ENCODE peak calls at places on chromosomes 1 and 21, in nine cellular contexts. One of them, this sample, is unnamed.

GRCh38 chr21:31110430-31110829 is 72.2 kb upstream of the KRTAP19-8 start:
- DNase-seq in H1: no peak
- DNase-seq in esophagus squamous epithelium: no peak
- DNase-seq in breast epithelium: no peak
- DNase-seq in SK-N-MC: no peak
- DNase-seq in CD8-positive, alpha-beta T cell: no peak
- DNase-seq in heart right ventricle: no peak
- DNase-seq in CD8-positive, alpha-beta memory T cell: no peak
- DNase-seq in A549: no peak
- DNase-seq in this sample: no peak

GRCh38 chr21:43986544-43987451 is 25.3 kb upstream of the TRAPPC10 start:
- DNase-seq in H1: no peak
- DNase-seq in esophagus squamous epithelium: no peak
- DNase-seq in breast epithelium: no peak
- DNase-seq in SK-N-MC: no peak
- DNase-seq in CD8-positive, alpha-beta T cell: no peak
- DNase-seq in heart right ventricle: no peak
- DNase-seq in CD8-positive, alpha-beta memory T cell: no peak
- DNase-seq in A549: no peak
- DNase-seq in this sample: no peak

GRCh38 chr1:2601721-2602303 is 15.2 kb downstream of the PRXL2B start:
- DNase-seq in H1: no peak
- DNase-seq in esophagus squamous epithelium: no peak
- DNase-seq in breast epithelium: no peak
- DNase-seq in SK-N-MC: no peak
- DNase-seq in CD8-positive, alpha-beta T cell: no peak
- DNase-seq in heart right ventricle: no peak
- DNase-seq in CD8-positive, alpha-beta memory T cell: no peak
- DNase-seq in A549: no peak
- DNase-seq in this sample: no peak

GRCh38 chr1:220012259-220012658 is 34.0 kb downstream of the EPRS1 start:
- DNase-seq in H1: no peak
- DNase-seq in esophagus squamous epithelium: no peak
- DNase-seq in breast epithelium: no peak
- DNase-seq in SK-N-MC: no peak
- DNase-seq in CD8-positive, alpha-beta T cell: no peak
- DNase-seq in heart right ventricle: no peak
- DNase-seq in CD8-positive, alpha-beta memory T cell: no peak
- DNase-seq in A549: no peak
- DNase-seq in this sample: no peak

GRCh38 chr1:119773711-119774241 is 5.1 kb upstream of the HMGCS2 start:
- DNase-seq in H1: no peak
- DNase-seq in esophagus squamous epithelium: no peak
- DNase-seq in breast epithelium: no peak
- DNase-seq in SK-N-MC: no peak
- DNase-seq in CD8-positive, alpha-beta T cell: no peak
- DNase-seq in heart right ventricle: no peak
- DNase-seq in CD8-positive, alpha-beta memory T cell: no peak
- DNase-seq in A549: no peak
- DNase-seq in this sample: no peak

GRCh38 chr1:1270813-1271212 is 2.8 kb downstream of the UBE2J2 start:
- DNase-seq in H1: no peak
- DNase-seq in esophagus squamous epithelium: no peak
- DNase-seq in breast epithelium: no peak
- DNase-seq in SK-N-MC: no peak
- DNase-seq in CD8-positive, alpha-beta T cell: no peak
- DNase-seq in heart right ventricle: no peak
- DNase-seq in CD8-positive, alpha-beta memory T cell: no peak
- DNase-seq in A549: no peak
- DNase-seq in this sample: no peak

GRCh38 chr1:230127105-230128054 is 60.3 kb downstream of the GALNT2 start:
- DNase-seq in H1: no peak
- DNase-seq in esophagus squamous epithelium: no peak
- DNase-seq in breast epithelium: no peak
- DNase-seq in SK-N-MC: no peak
- DNase-seq in CD8-positive, alpha-beta T cell: peak
- DNase-seq in heart right ventricle: no peak
- DNase-seq in CD8-positive, alpha-beta memory T cell: no peak
- DNase-seq in A549: no peak
- DNase-seq in this sample: peak

GRCh38 chr1:186082235-186082937 is 292.7 kb downstream of the TPR start:
- DNase-seq in H1: no peak
- DNase-seq in esophagus squamous epithelium: no peak
- DNase-seq in breast epithelium: peak
- DNase-seq in SK-N-MC: peak
- DNase-seq in CD8-positive, alpha-beta T cell: no peak
- DNase-seq in heart right ventricle: peak
- DNase-seq in CD8-positive, alpha-beta memory T cell: no peak
- DNase-seq in A549: no peak
- DNase-seq in this sample: peak

GRCh38 chr1:84339503-84339902 is 38.0 kb downstream of the SAMD13 start:
- DNase-seq in H1: no peak
- DNase-seq in esophagus squamous epithelium: no peak
- DNase-seq in breast epithelium: no peak
- DNase-seq in SK-N-MC: no peak
- DNase-seq in CD8-positive, alpha-beta T cell: no peak
- DNase-seq in heart right ventricle: no peak
- DNase-seq in CD8-positive, alpha-beta memory T cell: no peak
- DNase-seq in A549: no peak
- DNase-seq in this sample: no peak

GRCh38 chr21:35940074-35940927 is 120.0 kb downstream of the SETD4 start:
- DNase-seq in H1: no peak
- DNase-seq in esophagus squamous epithelium: no peak
- DNase-seq in breast epithelium: peak
- DNase-seq in SK-N-MC: no peak
- DNase-seq in CD8-positive, alpha-beta T cell: no peak
- DNase-seq in heart right ventricle: peak
- DNase-seq in CD8-positive, alpha-beta memory T cell: no peak
- DNase-seq in A549: peak
- DNase-seq in this sample: peak

GRCh38 chr1:74452035-74452434 is 60.4 kb downstream of the LRRC53 start:
- DNase-seq in H1: no peak
- DNase-seq in esophagus squamous epithelium: no peak
- DNase-seq in breast epithelium: no peak
- DNase-seq in SK-N-MC: no peak
- DNase-seq in CD8-positive, alpha-beta T cell: no peak
- DNase-seq in heart right ventricle: no peak
- DNase-seq in CD8-positive, alpha-beta memory T cell: no peak
- DNase-seq in A549: no peak
- DNase-seq in this sample: no peak

GRCh38 chr1:10736623-10737267 is 59.7 kb downstream of the CASZ1 start:
- DNase-seq in H1: no peak
- DNase-seq in esophagus squamous epithelium: no peak
- DNase-seq in breast epithelium: peak
- DNase-seq in SK-N-MC: no peak
- DNase-seq in CD8-positive, alpha-beta T cell: no peak
- DNase-seq in heart right ventricle: no peak
- DNase-seq in CD8-positive, alpha-beta memory T cell: no peak
- DNase-seq in A549: no peak
- DNase-seq in this sample: no peak

GRCh38 chr1:12465126-12465525 is 152.9 kb downstream of the DHRS3 start:
- DNase-seq in H1: no peak
- DNase-seq in esophagus squamous epithelium: no peak
- DNase-seq in breast epithelium: no peak
- DNase-seq in SK-N-MC: no peak
- DNase-seq in CD8-positive, alpha-beta T cell: no peak
- DNase-seq in heart right ventricle: no peak
- DNase-seq in CD8-positive, alpha-beta memory T cell: no peak
- DNase-seq in A549: no peak
- DNase-seq in this sample: no peak

DNA sequence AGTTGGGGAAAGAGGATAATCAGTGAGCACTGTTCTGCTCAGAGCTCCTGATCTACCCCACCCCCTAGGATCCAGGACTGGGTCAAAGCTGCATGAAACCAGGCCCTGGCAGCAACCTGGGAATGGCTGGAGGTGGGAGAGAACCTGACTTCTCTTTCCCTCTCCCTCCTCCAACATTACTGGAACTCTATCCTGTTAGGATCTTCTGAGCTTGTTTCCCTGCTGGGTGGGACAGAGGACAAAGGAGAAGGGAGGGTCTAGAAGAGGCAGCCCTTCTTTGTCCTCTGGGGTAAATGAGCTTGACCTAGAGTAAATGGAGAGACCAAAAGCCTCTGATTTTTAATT is 42.7 kb downstream of the YARS1 start:
- DNase-seq in H1: no peak
- DNase-seq in esophagus squamous epithelium: no peak
- DNase-seq in breast epithelium: no peak
- DNase-seq in SK-N-MC: no peak
- DNase-seq in CD8-positive, alpha-beta T cell: no peak
- DNase-seq in heart right ventricle: no peak
- DNase-seq in CD8-positive, alpha-beta memory T cell: no peak
- DNase-seq in A549: no peak
- DNase-seq in this sample: no peak
- H3K27ac ChIP-seq in H1: no peak
- H3K27ac ChIP-seq in esophagus squamous epithelium: no peak
- H3K27ac ChIP-seq in breast epithelium: peak
- H3K27ac ChIP-seq in SK-N-MC: no peak
- H3K27ac ChIP-seq in CD8-positive, alpha-beta T cell: no peak
- H3K27ac ChIP-seq in heart right ventricle: no peak
- H3K27ac ChIP-seq in CD8-positive, alpha-beta memory T cell: no peak
- H3K27ac ChIP-seq in A549: peak
- H3K27ac ChIP-seq in this sample: peak

DNA sequence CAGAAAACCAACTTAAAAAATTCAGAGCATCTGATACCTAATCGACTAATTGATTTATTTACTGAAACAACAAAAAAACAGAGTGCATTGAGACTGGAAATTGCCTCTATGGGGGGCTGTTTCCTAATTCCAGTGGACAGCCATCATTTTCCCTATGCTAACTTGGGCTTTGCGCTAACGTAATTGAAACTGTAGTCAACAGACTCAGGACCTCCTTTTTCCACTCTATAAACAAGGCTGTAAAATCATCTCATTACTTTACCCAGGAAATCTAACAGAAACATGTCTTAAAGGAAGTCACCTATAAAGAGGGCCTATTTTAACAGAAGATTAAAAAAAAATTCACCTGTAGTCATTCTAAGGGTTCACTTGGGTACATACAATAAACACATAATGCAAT is 2.1 kb downstream of the ERG start:
- DNase-seq in H1: no peak
- DNase-seq in esophagus squamous epithelium: no peak
- DNase-seq in breast epithelium: no peak
- DNase-seq in SK-N-MC: no peak
- DNase-seq in CD8-positive, alpha-beta T cell: no peak
- DNase-seq in heart right ventricle: no peak
- DNase-seq in CD8-positive, alpha-beta memory T cell: no peak
- DNase-seq in A549: no peak
- DNase-seq in this sample: no peak
- H3K27ac ChIP-seq in H1: no peak
- H3K27ac ChIP-seq in esophagus squamous epithelium: no peak
- H3K27ac ChIP-seq in breast epithelium: peak
- H3K27ac ChIP-seq in SK-N-MC: no peak
- H3K27ac ChIP-seq in CD8-positive, alpha-beta T cell: no peak
- H3K27ac ChIP-seq in heart right ventricle: peak
- H3K27ac ChIP-seq in CD8-positive, alpha-beta memory T cell: no peak
- H3K27ac ChIP-seq in A549: no peak
- H3K27ac ChIP-seq in this sample: no peak

GRCh38 chr1:9455487-9456237 is 83.6 kb upstream of the SLC25A33 start:
- DNase-seq in H1: peak
- DNase-seq in esophagus squamous epithelium: no peak
- DNase-seq in breast epithelium: no peak
- DNase-seq in SK-N-MC: no peak
- DNase-seq in CD8-positive, alpha-beta T cell: peak
- DNase-seq in heart right ventricle: peak
- DNase-seq in CD8-positive, alpha-beta memory T cell: peak
- DNase-seq in A549: peak
- DNase-seq in this sample: peak
- H3K27ac ChIP-seq in H1: no peak
- H3K27ac ChIP-seq in esophagus squamous epithelium: no peak
- H3K27ac ChIP-seq in breast epithelium: peak
- H3K27ac ChIP-seq in SK-N-MC: no peak
- H3K27ac ChIP-seq in CD8-positive, alpha-beta T cell: no peak
- H3K27ac ChIP-seq in heart right ventricle: no peak
- H3K27ac ChIP-seq in CD8-positive, alpha-beta memory T cell: no peak
- H3K27ac ChIP-seq in A549: peak
- H3K27ac ChIP-seq in this sample: no peak

GRCh38 chr1:202034149-202034682 is 23.8 kb downstream of the ELF3 start:
- DNase-seq in H1: no peak
- DNase-seq in esophagus squamous epithelium: no peak
- DNase-seq in breast epithelium: no peak
- DNase-seq in SK-N-MC: no peak
- DNase-seq in CD8-positive, alpha-beta T cell: no peak
- DNase-seq in heart right ventricle: no peak
- DNase-seq in CD8-positive, alpha-beta memory T cell: no peak
- DNase-seq in A549: no peak
- DNase-seq in this sample: no peak

GRCh38 chr1:202036595-202037387 is 26.4 kb downstream of the ELF3 start:
- DNase-seq in H1: no peak
- DNase-seq in esophagus squamous epithelium: no peak
- DNase-seq in breast epithelium: no peak
- DNase-seq in SK-N-MC: no peak
- DNase-seq in CD8-positive, alpha-beta T cell: no peak
- DNase-seq in heart right ventricle: no peak
- DNase-seq in CD8-positive, alpha-beta memory T cell: no peak
- DNase-seq in A549: no peak
- DNase-seq in this sample: no peak

GRCh38 chr1:202034683-202035462 is 24.5 kb downstream of the ELF3 start:
- DNase-seq in H1: no peak
- DNase-seq in esophagus squamous epithelium: no peak
- DNase-seq in breast epithelium: peak
- DNase-seq in SK-N-MC: peak
- DNase-seq in CD8-positive, alpha-beta T cell: no peak
- DNase-seq in heart right ventricle: peak
- DNase-seq in CD8-positive, alpha-beta memory T cell: no peak
- DNase-seq in A549: peak
- DNase-seq in this sample: peak

GRCh38 chr1:202037706-202038296 is 27.4 kb downstream of the ELF3 start:
- DNase-seq in H1: no peak
- DNase-seq in esophagus squamous epithelium: no peak
- DNase-seq in breast epithelium: no peak
- DNase-seq in SK-N-MC: no peak
- DNase-seq in CD8-positive, alpha-beta T cell: no peak
- DNase-seq in heart right ventricle: no peak
- DNase-seq in CD8-positive, alpha-beta memory T cell: no peak
- DNase-seq in A549: no peak
- DNase-seq in this sample: no peak

DNA sequence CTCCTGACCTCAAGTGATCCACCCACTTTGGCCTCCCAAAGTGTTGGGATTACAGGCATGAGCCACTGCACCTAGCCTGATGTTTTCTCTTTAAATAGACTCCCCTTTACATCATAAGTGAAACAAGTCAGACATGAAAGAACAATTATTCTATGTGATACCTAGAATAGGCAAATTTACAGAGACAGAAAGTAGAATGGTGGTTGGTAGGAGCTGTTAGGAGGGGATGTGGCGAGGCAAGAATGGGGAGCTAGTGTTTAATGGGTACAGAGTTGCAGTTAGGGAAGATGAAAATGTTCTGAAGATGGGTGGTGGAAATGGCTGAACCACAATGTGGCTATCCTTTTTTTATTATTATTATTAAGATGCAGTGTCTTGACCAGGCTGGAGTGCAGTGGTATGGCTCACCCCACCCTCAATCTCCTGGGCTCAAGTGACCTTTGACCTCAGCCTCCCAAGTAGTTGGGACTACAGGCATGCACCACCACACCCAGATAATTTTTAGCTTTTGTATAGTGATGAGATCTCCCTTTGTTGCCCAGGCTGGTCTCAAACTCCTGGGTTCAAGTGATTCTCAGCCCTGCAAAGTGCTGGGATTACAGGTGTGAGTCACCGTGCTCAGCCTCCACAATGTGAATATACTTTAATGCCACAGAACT is 28.4 kb downstream of the ELF3 start:
- DNase-seq in H1: no peak
- DNase-seq in esophagus squamous epithelium: no peak
- DNase-seq in breast epithelium: no peak
- DNase-seq in SK-N-MC: no peak
- DNase-seq in CD8-positive, alpha-beta T cell: no peak
- DNase-seq in heart right ventricle: no peak
- DNase-seq in CD8-positive, alpha-beta memory T cell: no peak
- DNase-seq in A549: no peak
- DNase-seq in this sample: no peak
- H3K27ac ChIP-seq in H1: no peak
- H3K27ac ChIP-seq in esophagus squamous epithelium: no peak
- H3K27ac ChIP-seq in breast epithelium: no peak
- H3K27ac ChIP-seq in SK-N-MC: no peak
- H3K27ac ChIP-seq in CD8-positive, alpha-beta T cell: no peak
- H3K27ac ChIP-seq in heart right ventricle: no peak
- H3K27ac ChIP-seq in CD8-positive, alpha-beta memory T cell: no peak
- H3K27ac ChIP-seq in A549: peak
- H3K27ac ChIP-seq in this sample: no peak